ENCODE peak calls at places on chromosomes 12 and 14, in nine cellular contexts. V, G, K, Z, F, M, R, U and A are unnamed samples.

GRCh38 chr14:69443296-69443805 is 41.2 kb upstream of the PLEKHD1 start:
- DNase-seq in K (no peak), G (peak; percentile 5), M (no peak), R (no peak), V (no peak), U (no peak), F (no peak), Z (no peak), A (no peak)

GRCh38 chr14:81400202-81400678 is at the start of gene STON2:
- DNase-seq in K (no peak), U (peak; percentile 16), Z (peak; percentile 98), M (no peak), G (peak; percentile 68), F (peak; percentile 70), V (peak; percentile 44), R (peak; percentile 54), A (no peak)

GRCh38 chr14:63909984-63910383 is 57.2 kb downstream of the SYNE2 start:
- DNase-seq in V (no peak), U (no peak), Z (peak; percentile 18), K (no peak), R (no peak), M (no peak), F (no peak), G (peak; percentile 35), A (no peak)

GRCh38 chr12:95996034-95996658 is at the start of gene HAL:
- DNase-seq in R (no peak), Z (no peak), M (no peak), V (no peak), K (no peak), F (no peak), U (no peak), G (peak; percentile 20), A (peak; percentile 54)

GRCh38 chr12:124045671-124046070 is 72.7 kb downstream of the ZNF664 start:
- DNase-seq in V (no peak), M (no peak), Z (no peak), U (no peak), K (no peak), R (no peak), F (no peak), G (no peak), A (no peak)

GRCh38 chr14:88792572-88793258 is at the start of gene EML5:
- DNase-seq in F (peak; percentile 64), M (peak; percentile 80), Z (peak; percentile 81), G (peak; percentile 81), K (no peak), U (peak; percentile 54), R (peak; percentile 37), V (peak; percentile 81), A (peak; percentile 54)

GRCh38 chr12:112122823-112123690 is 2.3 kb upstream of the TRAFD1 start:
- DNase-seq in M (no peak), R (no peak), F (peak; percentile 59), K (no peak), U (no peak), G (peak; percentile 75), Z (no peak), V (no peak), A (peak; percentile 96)

GRCh38 chr12:116559330-116560080 is at the start of gene MAP1LC3B2:
- DNase-seq in F (peak; percentile 78), G (peak; percentile 93), U (no peak), Z (peak; percentile 74), V (peak; percentile 91), R (peak; percentile 36), M (no peak), K (peak; percentile 97), A (peak; percentile 87)

GRCh38 chr12:69947123-69947522 is 122.1 kb downstream of the MYRFL start:
- DNase-seq in M (no peak), Z (no peak), K (no peak), R (no peak), V (no peak), F (no peak), G (no peak), U (no peak), A (no peak)

GRCh38 chr12:110796952-110797351 is 49.8 kb upstream of the CCDC63 start:
- DNase-seq in M (no peak), R (peak; percentile 40), K (no peak), U (no peak), F (no peak), G (peak; percentile 19), Z (peak; percentile 82), V (no peak), A (no peak)

GRCh38 chr12:1795785-1796514 is 24.4 kb upstream of the LRTM2 start:
- DNase-seq in Z (peak; percentile 88), U (peak; percentile 85), V (peak; percentile 91), M (peak; percentile 73), F (peak; percentile 81), K (peak; percentile 73), G (peak; percentile 95), R (peak; percentile 73), A (peak; percentile 80)

GRCh38 chr12:1795221-1795784 is 25.1 kb upstream of the LRTM2 start:
- DNase-seq in R (no peak), K (no peak), V (no peak), Z (no peak), U (no peak), G (no peak), M (no peak), F (no peak), A (no peak)

GRCh38 chr12:1797011-1797901 is 23.1 kb upstream of the LRTM2 start:
- DNase-seq in R (no peak), V (peak; percentile 25), M (no peak), F (no peak), Z (no peak), G (peak; percentile 63), K (no peak), U (no peak), A (no peak)

GRCh38 chr12:1797991-1798733 is 22.2 kb upstream of the LRTM2 start:
- DNase-seq in Z (no peak), M (no peak), F (no peak), U (no peak), G (no peak), K (no peak), R (no peak), V (no peak), A (no peak)

GRCh38 chr12:1796515-1797010 is 23.8 kb upstream of the LRTM2 start:
- DNase-seq in Z (no peak), R (no peak), F (no peak), U (no peak), V (peak; percentile 27), K (no peak), M (no peak), G (peak; percentile 66), A (no peak)
- H3K4me2 ChIP-seq in Z (peak overlapping the region; percentile 83), R (peak overlapping the region; percentile 99), F (peak overlapping the region; percentile 98), U (peak overlapping the region; percentile 98), V (peak overlapping the region; percentile 99), K (peak overlapping the region; percentile 100), M (peak overlapping the region; percentile 67), G (peak overlapping the region; percentile 68), A (peak overlapping the region; percentile 70)

GRCh38 chr12:67693895-67694294 is 45.4 kb downstream of the DYRK2 start:
- DNase-seq in G (no peak), U (no peak), K (no peak), Z (no peak), F (no peak), V (no peak), R (no peak), M (no peak), A (no peak)
- H3K4me1 ChIP-seq in G (peaks cover 15% of the 10 kb centered on the region), U (no peaks in the 10 kb centered on the region), K (peaks cover 18% of the 10 kb centered on the region), Z (peaks cover 20% of the 10 kb centered on the region), F (no peaks in the 10 kb centered on the region), V (peaks cover 16% of the 10 kb centered on the region), R (no peaks in the 10 kb centered on the region), M (no peaks in the 10 kb centered on the region), A (peaks cover 1% of the 10 kb centered on the region)

DNA sequence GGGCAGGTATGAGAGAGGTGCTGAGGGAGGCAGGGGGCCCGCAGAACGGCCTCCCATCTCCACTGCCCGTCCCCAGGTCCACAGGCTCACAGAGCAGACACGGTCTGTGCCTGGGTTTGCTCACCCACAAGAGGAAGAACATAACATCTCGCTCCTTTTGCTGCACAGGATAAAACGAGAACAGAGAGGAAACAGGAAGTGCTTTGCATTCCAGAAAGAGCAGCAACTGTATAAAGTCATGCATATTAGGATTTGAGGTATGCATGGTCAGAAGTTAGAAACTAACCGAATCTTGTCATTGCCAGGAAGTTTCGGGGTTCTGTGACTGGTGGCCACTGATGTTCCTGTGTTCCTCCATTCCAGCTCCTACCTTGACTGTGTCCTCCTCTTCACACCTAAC is 25.0 kb downstream of the NTF3 start:
- DNase-seq in F (peak; percentile 80), V (no peak), G (peak; percentile 68), R (no peak), K (no peak), M (no peak), U (no peak), Z (no peak), A (peak; percentile 49)
- H3K4me2 ChIP-seq in F (peak overlapping the region; percentile 54), V (peak overlapping the region; percentile 22), G (peak overlapping the region; percentile 65), R (peak overlapping the region; percentile 9), K (no peak overlapping the region), M (no peak overlapping the region), U (no peak overlapping the region), Z (no peak overlapping the region), A (no peak overlapping the region)

GRCh38 chr14:44961730-44962572 is at the start of the genes KLHL28 and TOGARAM1:
- DNase-seq in M (peak; percentile 98), U (peak; percentile 97), F (peak; percentile 100), V (peak; percentile 97), Z (peak; percentile 100), K (peak; percentile 100), G (peak; percentile 100), R (peak; percentile 98), A (peak; percentile 100)
- H3K4me1 ChIP-seq in M (peaks cover 3% of the 10 kb centered on the region), U (peaks cover 33% of the 10 kb centered on the region), F (peaks cover 2% of the 10 kb centered on the region), V (peaks cover 10% of the 10 kb centered on the region), Z (peaks cover 37% of the 10 kb centered on the region), K (no peaks in the 10 kb centered on the region), G (peaks cover 45% of the 10 kb centered on the region), R (peaks cover 11% of the 10 kb centered on the region), A (peaks cover 7% of the 10 kb centered on the region)

GRCh38 chr14:94768141-94768520 is 1.8 kb downstream of the GSC start:
- DNase-seq in R (no peak), Z (no peak), F (no peak), M (no peak), G (no peak), V (no peak), U (no peak), K (no peak), A (no peak)
- H3K4me2 ChIP-seq in R (no peak overlapping the region), Z (no peak overlapping the region), F (no peak overlapping the region), M (peak overlapping the region; percentile 90), G (peak overlapping the region; percentile 65), V (no peak overlapping the region), U (no peak overlapping the region), K (no peak overlapping the region), A (no peak overlapping the region)

DNA sequence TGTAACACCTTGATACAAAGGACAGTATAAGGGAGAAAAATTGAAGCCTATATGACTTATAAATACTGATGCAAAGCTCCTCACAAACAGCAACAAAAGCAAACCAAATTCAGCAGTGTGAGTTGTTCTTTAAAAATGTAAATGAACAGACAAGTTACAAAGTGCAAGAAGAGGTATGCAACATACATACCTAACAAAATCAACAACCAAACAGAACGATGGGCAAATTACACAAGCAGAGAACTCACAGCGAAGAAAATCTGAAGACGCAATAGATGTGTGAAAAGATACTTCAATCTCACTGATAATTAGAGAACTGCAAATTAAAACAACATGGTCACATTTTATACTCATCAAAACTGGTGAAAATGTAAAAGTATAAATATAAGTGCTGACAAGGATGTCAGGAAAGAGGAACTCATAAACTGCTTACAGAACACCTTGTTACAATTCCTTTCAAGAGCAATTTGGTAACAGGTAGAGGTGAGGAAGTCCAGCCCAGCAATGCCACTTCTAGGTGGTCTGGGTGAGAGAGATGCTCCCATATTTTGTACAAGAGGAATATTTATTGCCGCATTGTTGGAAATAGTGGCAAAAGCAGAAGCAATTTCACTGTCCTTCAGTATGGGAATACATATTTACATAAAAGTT is 47.3 kb downstream of the CORO1C start:
- DNase-seq in V (no peak), K (no peak), M (no peak), G (peak; percentile 27), Z (no peak), U (no peak), R (no peak), F (no peak), A (no peak)
- H3K4me1 ChIP-seq in V (peaks cover 65% of the 10 kb centered on the region), K (peaks cover 28% of the 10 kb centered on the region), M (no peaks in the 10 kb centered on the region), G (peaks cover 71% of the 10 kb centered on the region), Z (peaks cover 8% of the 10 kb centered on the region), U (peaks cover 50% of the 10 kb centered on the region), R (no peaks in the 10 kb centered on the region), F (peaks cover 19% of the 10 kb centered on the region), A (peaks cover 7% of the 10 kb centered on the region)